ENCODE peak calls at places on chromosomes 12 and 14, in seven cellular contexts. D, T, A, L, Y, P and X are unnamed samples.

GRCh38 chr12:58090685-58091084 is 149.3 kb downstream of the ATP23 start:
- DNase-seq in Y (no peak), A (no peak), L (no peak), D (no peak), T (no peak), P (no peak), X (no peak)

GRCh38 chr12:108346022-108346633 is 7.0 kb upstream of the CMKLR1 start:
- DNase-seq in D (no peak), T (no peak), A (no peak), Y (no peak), P (no peak), L (no peak), X (no peak)

GRCh38 chr14:77580964-77581505 is 35.4 kb downstream of the SPTLC2 start:
- DNase-seq in L (peak; percentile 58), Y (no peak), P (peak; percentile 45), T (peak; percentile 52), A (no peak), D (no peak), X (peak; percentile 6)

GRCh38 chr14:101707863-101708620 is 53.5 kb upstream of the PPP2R5C start:
- DNase-seq in L (no peak), P (no peak), A (no peak), Y (no peak), T (no peak), D (no peak), X (no peak)

GRCh38 chr14:102909911-102910310 is 12.6 kb upstream of the AMN start:
- DNase-seq in T (no peak), A (no peak), P (no peak), L (no peak), Y (no peak), D (no peak), X (no peak)

GRCh38 chr12:116818341-116818856 is 62.8 kb downstream of the HRK start:
- DNase-seq in L (peak; percentile 9), T (no peak), A (peak; percentile 35), D (peak; percentile 13), Y (no peak), P (no peak), X (no peak)

GRCh38 chr12:754871-755562 is 2.6 kb downstream of the WNK1 start:
- DNase-seq in L (peak; percentile 67), T (no peak), P (peak; percentile 45), Y (no peak), A (peak; percentile 36), D (no peak), X (no peak)

GRCh38 chr12:47817272-47818006 is 2.3 kb downstream of the HDAC7 start:
- DNase-seq in A (no peak), L (no peak), T (no peak), P (no peak), D (no peak), Y (no peak), X (no peak)

GRCh38 chr14:70339039-70339438 is 20.4 kb downstream of the COX16 start:
- DNase-seq in D (no peak), T (no peak), A (no peak), P (no peak), L (no peak), Y (no peak), X (no peak)

GRCh38 chr12:61654698-61655097 is 605.5 kb upstream of the USP15 start:
- DNase-seq in Y (no peak), D (no peak), T (no peak), A (no peak), P (no peak), L (no peak), X (no peak)

GRCh38 chr12:4540633-4541032 is 1.9 kb downstream of the RAD51AP1 start:
- DNase-seq in D (no peak), Y (no peak), L (no peak), A (no peak), T (no peak), P (no peak), X (no peak)

GRCh38 chr12:45343269-45344051 is 127.6 kb downstream of the ANO6 start:
- DNase-seq in D (no peak), L (no peak), T (no peak), Y (no peak), P (no peak), A (no peak), X (no peak)

GRCh38 chr12:19941096-19941495 is 427.2 kb upstream of the PDE3A start:
- DNase-seq in Y (no peak), P (no peak), A (no peak), T (no peak), L (no peak), D (no peak), X (no peak)

GRCh38 chr12:27424631-27425230 is 21.8 kb upstream of the SMCO2 start:
- DNase-seq in Y (peak; percentile 31), A (peak; percentile 25), D (no peak), L (no peak), T (peak; percentile 54), P (no peak), X (no peak)

GRCh38 chr14:61695695-61696527 is 598 bp downstream of the HIF1A start:
- DNase-seq in Y (no peak), D (peak; percentile 26), T (no peak), L (peak; percentile 43), A (peak; percentile 18), P (no peak), X (peak; percentile 30)

GRCh38 chr12:46209914-46210834 is 58.7 kb downstream of the SLC38A1 start:
- DNase-seq in T (no peak), A (no peak), D (peak; percentile 54), P (no peak), L (peak; percentile 69), Y (no peak), X (peak; percentile 32)

GRCh38 chr12:31600252-31600651 is 9.3 kb upstream of the DENND5B start:
- DNase-seq in T (no peak), A (no peak), Y (no peak), L (no peak), P (no peak), D (no peak), X (no peak)

GRCh38 chr14:67964391-67964812 is 144.8 kb downstream of the RAD51B start:
- DNase-seq in T (peak; percentile 77), P (no peak), L (no peak), D (no peak), A (no peak), Y (no peak), X (no peak)

GRCh38 chr12:64713372-64713771 is 45.8 kb downstream of the GNS start:
- DNase-seq in L (no peak), P (no peak), D (no peak), Y (no peak), T (no peak), A (no peak), X (no peak)

GRCh38 chr12:4281173-4281654 is 7.7 kb downstream of the CCND2 start:
- DNase-seq in Y (no peak), A (no peak), D (no peak), P (no peak), T (no peak), L (no peak), X (no peak)

GRCh38 chr14:76953196-76953945 is 75.1 kb downstream of the IRF2BPL start:
- DNase-seq in P (peak; percentile 70), D (peak; percentile 26), L (peak; percentile 53), A (peak; percentile 52), T (peak; percentile 52), Y (no peak), X (peak; percentile 24)

GRCh38 chr14:95044463-95045254 is 112.7 kb downstream of the DICER1 start:
- DNase-seq in D (no peak), T (no peak), A (no peak), L (no peak), P (no peak), Y (no peak), X (no peak)

GRCh38 chr12:107320031-107320928 is 226.9 kb upstream of the CRY1 start:
- DNase-seq in Y (no peak), T (no peak), P (peak; percentile 9), D (peak; percentile 63), A (peak; percentile 23), L (peak; percentile 80), X (peak; percentile 61)

GRCh38 chr14:92553456-92553855 is 39.9 kb downstream of the RIN3 start:
- DNase-seq in T (no peak), A (no peak), L (no peak), Y (no peak), P (peak; percentile 66), D (no peak), X (no peak)

GRCh38 chr14:22549981-22550670 is 38.9 kb downstream of the DAD1 start:
- DNase-seq in T (no peak), D (peak; percentile 54), Y (no peak), P (no peak), L (peak; percentile 73), A (no peak), X (peak; percentile 62)

GRCh38 chr14:94175403-94176146 is 1.5 kb downstream of the PPP4R4 start:
- DNase-seq in A (no peak), D (no peak), L (no peak), T (no peak), P (no peak), Y (no peak), X (no peak)

GRCh38 chr14:77339407-77339806 is 18.6 kb downstream of the GSTZ1 start:
- DNase-seq in Y (no peak), L (no peak), A (no peak), D (no peak), T (peak; percentile 16), P (peak; percentile 31), X (no peak)

GRCh38 chr12:131422744-131423143 is 288.1 kb upstream of the SFSWAP start:
- DNase-seq in P (no peak), A (no peak), D (no peak), Y (no peak), L (no peak), T (no peak), X (no peak)

GRCh38 chr12:7374423-7375144 is 69.4 kb downstream of the CD163L1 start:
- DNase-seq in A (no peak), L (no peak), D (no peak), T (peak; percentile 6), P (no peak), Y (peak; percentile 31), X (no peak)